ENCODE peak calls at places on chromosomes 5 and 9, in eight cellular contexts. N is upper lobe of left lung, S is colonic mucosa, O is kidney, A is fibroblast of pulmonary artery, I is WTC11, R is GM13976, G is foreskin fibroblast. Z is an unnamed sample.

GRCh38 chr5:40224421-40224820 is 455.3 kb upstream of the PTGER4 start:
- DNase-seq in O (no peak), N (no peak), G (peak), R (no peak), I (no peak), A (no peak), S (no peak), Z (no peak)

GRCh38 chr9:130421154-130421801 is 23.5 kb upstream of the ASS1 start:
- DNase-seq in I (no peak), G (no peak), R (no peak), O (no peak), S (no peak), N (no peak), A (no peak), Z (no peak)

GRCh38 chr9:93128011-93128714 is 5.9 kb downstream of the NINJ1 start:
- DNase-seq in R (no peak), O (peak), S (no peak), I (no peak), A (no peak), N (no peak), G (no peak), Z (no peak)

GRCh38 chr5:43075319-43076293 is 35.5 kb upstream of the ANXA2R start:
- DNase-seq in S (no peak), A (peak), G (peak), O (peak), R (no peak), N (no peak), I (no peak), Z (no peak)

GRCh38 chr5:180330810-180331646 is 22.1 kb downstream of the GFPT2 start:
- DNase-seq in N (peak), R (no peak), O (peak), I (no peak), A (peak), S (peak), G (peak), Z (no peak)

GRCh38 chr9:92970467-92970923 is 23.2 kb downstream of the FGD3 start:
- DNase-seq in G (no peak), I (peak), A (peak), N (peak), O (no peak), S (no peak), R (peak), Z (no peak)

GRCh38 chr9:137486141-137486490 is 27.0 kb upstream of the NSMF start:
- DNase-seq in N (no peak), R (no peak), I (no peak), S (no peak), A (no peak), O (no peak), G (no peak), Z (no peak)

GRCh38 chr5:135878156-135878620 is 17.5 kb downstream of the IL9 start:
- DNase-seq in G (no peak), I (no peak), N (no peak), O (no peak), S (no peak), A (no peak), R (no peak), Z (no peak)

GRCh38 chr9:89425024-89425805 is 72.7 kb downstream of the SEMA4D start:
- DNase-seq in I (no peak), S (no peak), N (no peak), R (no peak), G (no peak), O (no peak), A (no peak), Z (no peak)

GRCh38 chr5:153629027-153629426 is 138.6 kb downstream of the GRIA1 start:
- DNase-seq in G (peak), R (no peak), I (peak), N (peak), S (peak), O (peak), A (peak), Z (no peak)

GRCh38 chr9:121645853-121646807 is 5.3 kb upstream of the DAB2IP start:
- DNase-seq in A (no peak), I (no peak), S (no peak), N (no peak), G (no peak), O (no peak), R (no peak), Z (no peak)

GRCh38 chr9:5178126-5178805 is 7.2 kb downstream of the INSL6 start:
- DNase-seq in G (no peak), S (no peak), I (no peak), A (no peak), O (no peak), R (no peak), N (no peak), Z (no peak)

GRCh38 chr5:6405591-6405990 is 27.2 kb upstream of the MED10 start:
- DNase-seq in A (no peak), N (no peak), O (no peak), R (no peak), S (no peak), I (no peak), G (no peak), Z (no peak)

GRCh38 chr5:157350939-157351338 is 85.0 kb downstream of the CYFIP2 start:
- DNase-seq in I (no peak), S (no peak), R (peak), G (peak), O (no peak), A (peak), N (no peak), Z (no peak)

GRCh38 chr9:76370656-76371055 is 23.6 kb downstream of the RFK start:
- DNase-seq in A (no peak), R (no peak), S (no peak), I (no peak), N (no peak), O (no peak), G (no peak), Z (no peak)

GRCh38 chr5:27472000-27472763 is 433.8 kb upstream of the CDH9 start:
- DNase-seq in R (peak), A (peak), O (no peak), G (peak), N (no peak), S (no peak), I (peak), Z (no peak)

GRCh38 chr5:90547072-90547536 is 11.5 kb upstream of the ADGRV1 start:
- DNase-seq in O (no peak), N (no peak), R (no peak), S (no peak), I (no peak), G (no peak), A (no peak), Z (no peak)

GRCh38 chr5:132823481-132824050 is 6.9 kb downstream of the SHROOM1 start:
- DNase-seq in R (no peak), O (no peak), A (no peak), I (no peak), N (no peak), S (no peak), G (no peak), Z (no peak)
- TF ChIP-seq CTCF in R (no peak), O (no peak), A (no peak), I (no peak), N (no peak), S (no peak), G (no peak), Z (no peak)

DNA sequence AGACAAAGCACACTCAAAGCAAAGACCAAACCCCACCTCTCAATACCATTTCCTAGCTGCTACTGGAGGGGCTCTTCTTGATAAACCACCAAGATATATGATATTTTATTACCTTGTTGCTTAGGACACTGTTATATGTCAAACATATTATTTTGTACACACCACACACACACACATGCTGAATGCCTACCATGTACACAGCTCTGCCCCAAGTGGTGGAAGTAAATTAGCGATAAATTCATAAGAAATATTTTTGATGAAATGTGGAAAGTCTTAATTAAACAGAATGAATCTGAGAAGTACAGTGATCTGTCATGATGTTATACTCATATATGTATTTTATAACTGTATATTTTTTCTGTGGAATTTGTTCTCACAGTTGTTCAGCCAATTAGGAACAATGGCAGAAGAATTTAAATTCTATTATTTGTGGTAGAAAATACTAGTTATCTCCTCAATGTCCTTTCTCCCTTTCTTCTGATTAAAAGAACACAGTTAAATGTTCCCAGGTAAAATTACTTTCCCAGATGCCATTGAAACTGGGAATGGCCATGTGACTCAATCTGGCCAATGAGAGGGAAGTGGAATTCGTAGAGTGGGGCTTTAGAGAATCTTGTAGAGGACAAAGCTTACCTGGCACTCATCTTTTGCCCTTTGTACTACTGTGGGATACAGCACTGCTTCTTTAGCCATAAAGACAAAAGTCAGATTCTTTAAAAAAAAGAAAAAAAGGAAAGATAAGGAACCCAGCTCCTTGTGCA is 156.5 kb downstream of the SNCAIP start:
- DNase-seq in S (no peak), N (no peak), R (no peak), I (no peak), O (no peak), G (no peak), A (no peak), Z (no peak)
- TF ChIP-seq CTCF in S (no peak), N (no peak), R (no peak), I (no peak), O (no peak), G (no peak), A (peak), Z (no peak)

DNA sequence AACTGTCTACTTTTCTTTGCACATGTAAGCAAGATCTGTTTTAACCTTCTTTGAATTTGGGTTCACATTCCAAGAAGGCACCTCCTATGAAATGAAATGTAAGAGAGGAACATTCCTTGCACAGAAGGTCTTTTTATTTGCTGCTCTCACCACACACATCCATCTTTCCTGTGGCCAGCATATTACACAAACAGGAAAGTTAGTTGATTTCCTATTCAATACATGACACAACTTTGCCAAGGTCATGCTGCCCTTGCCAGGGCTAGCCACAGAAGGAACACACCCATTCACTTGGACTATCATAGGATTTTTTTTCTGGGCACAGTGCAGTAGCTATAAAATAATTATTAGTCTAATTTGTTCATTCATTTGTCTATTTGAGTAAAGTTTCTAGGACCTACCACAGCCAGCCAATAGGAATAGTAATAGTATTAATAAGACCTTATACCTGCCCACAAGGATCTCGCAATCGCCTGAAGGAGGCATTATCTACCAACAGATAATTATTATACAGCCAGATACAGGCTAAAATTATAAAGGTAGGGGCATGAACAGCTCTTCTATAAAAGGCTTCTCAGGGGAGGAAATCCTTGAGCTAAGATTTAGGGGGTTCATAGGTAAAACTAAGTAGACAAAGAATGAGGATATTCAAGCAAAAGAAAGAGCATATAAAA is 78.1 kb upstream of the NREP start:
- DNase-seq in I (no peak), G (peak), O (no peak), S (no peak), A (peak), N (no peak), R (no peak), Z (no peak)
- TF ChIP-seq CTCF in I (no peak), G (no peak), O (no peak), S (no peak), A (no peak), N (no peak), R (no peak), Z (no peak)

GRCh38 chr9:19703702-19704101 is 85.1 kb downstream of the SLC24A2 start:
- DNase-seq in I (no peak), S (no peak), G (no peak), N (no peak), O (no peak), A (no peak), R (no peak), Z (no peak)

GRCh38 chr9:19701274-19701673 is 87.6 kb downstream of the SLC24A2 start:
- DNase-seq in R (no peak), O (no peak), N (no peak), G (no peak), A (no peak), I (no peak), S (no peak), Z (no peak)

GRCh38 chr9:19701991-19702390 is 86.8 kb downstream of the SLC24A2 start:
- DNase-seq in O (no peak), R (no peak), I (no peak), G (no peak), A (no peak), S (no peak), N (no peak), Z (no peak)

GRCh38 chr9:19698960-19699359 is 89.9 kb downstream of the SLC24A2 start:
- DNase-seq in S (no peak), R (no peak), N (no peak), A (no peak), O (no peak), G (no peak), I (no peak), Z (no peak)

DNA sequence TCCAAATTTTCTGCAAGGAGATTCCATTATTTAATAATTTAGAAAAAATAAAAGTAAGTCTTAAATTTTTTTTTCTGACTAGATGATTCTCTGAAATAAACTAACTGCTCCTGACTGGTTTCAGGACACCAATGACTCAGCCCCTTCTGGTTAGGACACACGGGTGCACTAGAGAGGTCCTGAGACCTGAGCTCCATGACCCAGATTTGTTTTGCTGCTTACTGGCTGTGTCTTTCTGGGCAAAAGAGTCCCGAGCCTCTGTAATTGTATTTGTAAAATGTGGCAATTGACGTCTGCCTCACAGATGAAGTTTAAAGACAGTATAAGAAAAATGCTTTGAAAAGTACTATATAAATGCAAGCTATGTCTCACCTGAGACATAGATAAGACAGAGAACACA is 89.1 kb downstream of the SLC24A2 start:
- DNase-seq in N (no peak), R (no peak), S (no peak), O (no peak), I (no peak), G (no peak), A (no peak), Z (no peak)
- TF ChIP-seq CTCF in N (no peak), R (no peak), S (no peak), O (no peak), I (no peak), G (no peak), A (no peak), Z (no peak)

DNA sequence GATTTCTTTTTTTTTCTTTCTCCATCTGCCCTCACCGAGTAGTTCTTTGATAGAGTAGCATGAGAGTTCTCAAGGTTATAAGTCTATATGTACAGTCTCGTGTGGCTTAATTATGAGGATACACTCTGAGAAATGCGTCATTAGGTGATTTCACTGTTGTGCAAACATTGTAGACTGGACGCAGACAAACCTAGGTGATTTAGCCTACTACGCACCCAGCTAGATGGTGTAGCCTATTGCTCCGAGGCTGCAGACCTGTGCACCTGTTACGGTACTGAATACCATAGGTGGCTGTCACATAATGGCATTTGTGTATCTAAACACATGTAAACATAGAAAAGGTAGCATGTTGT is 26.9 kb upstream of the CORO2A start:
- DNase-seq in I (no peak), G (no peak), R (no peak), N (no peak), S (no peak), O (no peak), A (no peak), Z (no peak)
- TF ChIP-seq CTCF in I (no peak), G (no peak), R (no peak), N (no peak), S (no peak), O (no peak), A (no peak), Z (no peak)

DNA sequence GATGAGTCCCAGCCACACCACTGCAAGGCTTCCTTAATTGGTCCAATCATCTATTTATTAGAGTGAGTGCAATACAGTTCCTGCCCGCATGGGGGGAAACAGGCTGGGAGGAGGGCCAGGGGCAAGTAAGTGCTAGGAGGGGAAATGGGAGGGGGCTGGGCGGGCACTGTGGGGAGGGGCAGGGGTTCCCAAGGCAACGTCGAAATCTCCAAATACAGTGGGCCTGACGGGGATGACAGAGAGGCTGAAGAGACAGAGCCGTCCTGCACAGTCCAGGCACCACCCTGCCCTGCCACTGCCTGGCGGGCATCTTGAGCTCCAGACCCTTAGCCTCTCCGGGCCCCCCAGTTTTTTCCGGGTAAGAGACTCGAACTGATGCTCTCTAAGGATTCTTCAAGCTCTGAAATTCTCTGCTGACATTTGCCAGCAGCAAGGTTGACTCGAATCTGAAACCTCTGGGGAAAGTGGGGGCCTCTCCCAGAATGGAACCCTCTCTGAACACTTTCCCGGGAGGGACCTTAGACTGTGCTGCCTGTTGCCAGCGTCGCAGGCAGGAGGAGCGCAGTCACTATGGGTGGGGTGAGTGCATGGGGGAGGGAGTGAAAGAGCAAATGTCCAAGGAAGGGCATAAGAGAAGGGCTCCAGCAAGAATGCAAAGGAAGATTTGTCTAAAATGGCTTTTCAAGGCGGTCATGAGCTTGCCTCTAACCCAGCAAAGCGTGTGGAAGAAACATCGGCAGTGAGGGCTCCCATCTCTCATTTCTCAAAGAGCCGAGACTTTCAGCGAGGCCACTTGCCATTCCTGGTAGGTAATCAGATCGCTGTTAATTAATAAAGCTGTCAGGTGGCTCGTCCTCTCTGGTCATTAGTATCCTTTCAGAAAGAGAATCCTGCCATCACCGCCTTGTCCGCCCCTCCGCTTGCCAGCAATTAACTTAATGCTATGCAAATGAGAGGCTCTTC is 98.9 kb downstream of the GTF3C4 start:
- DNase-seq in I (peak), N (peak), O (no peak), G (peak), R (peak), S (peak), A (peak), Z (peak)
- TF ChIP-seq CTCF in I (peak), N (peak), O (peak), G (peak), R (peak), S (peak), A (peak), Z (no peak)

GRCh38 chr9:74284596-74284995 is 212.5 kb upstream of the RORB start:
- DNase-seq in I (no peak), S (no peak), N (no peak), G (no peak), A (no peak), O (no peak), R (no peak), Z (no peak)

GRCh38 chr9:74282526-74283253 is 214.4 kb upstream of the RORB start:
- DNase-seq in O (no peak), N (no peak), G (no peak), S (no peak), A (no peak), R (no peak), I (no peak), Z (no peak)

GRCh38 chr9:74285075-74285474 is 212.1 kb upstream of the RORB start:
- DNase-seq in G (no peak), A (no peak), R (no peak), S (no peak), N (no peak), O (no peak), I (no peak), Z (no peak)

GRCh38 chr9:74277532-74277931 is 219.6 kb upstream of the RORB start:
- DNase-seq in G (no peak), N (no peak), S (no peak), I (no peak), R (peak), A (no peak), O (no peak), Z (no peak)

DNA sequence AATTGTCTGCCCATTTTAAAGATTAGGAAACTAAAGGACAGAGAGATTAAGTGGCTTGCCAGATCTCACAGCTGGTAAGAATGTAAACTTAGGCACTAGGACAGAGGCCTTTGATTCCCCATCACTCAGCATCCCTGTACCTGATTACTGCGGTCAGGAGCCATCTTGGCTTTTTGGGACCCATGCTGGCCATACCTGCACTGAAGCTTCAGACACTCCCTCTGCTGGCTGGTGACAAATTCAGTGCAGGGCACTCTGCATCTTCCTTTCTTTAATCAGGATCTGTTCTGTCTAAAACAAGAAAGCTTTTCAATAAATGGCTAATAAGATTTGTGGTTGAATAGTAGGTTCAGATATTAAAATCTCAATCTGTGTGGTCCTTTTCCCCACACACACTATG is 215.5 kb upstream of the RORB start:
- DNase-seq in I (peak), S (no peak), G (no peak), N (no peak), O (no peak), R (no peak), A (no peak), Z (no peak)
- TF ChIP-seq CTCF in I (peak), S (no peak), G (no peak), N (no peak), O (no peak), R (peak), A (no peak), Z (no peak)

Z was measured in activated B cell treated with CpG ODN at 0.5 μM for 24 hours.